ENCODE peak calls at places on chromosomes 4 and X, in ten cellular contexts. N is fibroblast of mammary gland, Z is germinal center, K is M059J, P is C1 segment of cervical spinal cord, X is HEK293T, J is NCI-H510A, M is globus pallidus, L is right lobe of liver, D is KG1. T is an unnamed sample.

GRCh38 chr4:184907216-184907615 is 81.4 kb upstream of the ACSL1 start:
- DNase-seq in P (no peak), N (no peak), M (no peak), J (no peak), K (no peak), X (no peak), D (no peak), L (no peak), Z (no peak), T (no peak)

GRCh38 chr4:76716020-76716419 is 181.9 kb downstream of the SOWAHB start:
- DNase-seq in Z (no peak), X (no peak), D (no peak), M (no peak), K (no peak), L (no peak), J (no peak), P (no peak), N (no peak), T (no peak)

GRCh38 chr4:182604953-182605352 is 312.2 kb downstream of the DCTD start:
- DNase-seq in N (peak), Z (no peak), J (no peak), X (no peak), D (no peak), L (no peak), M (no peak), K (no peak), P (no peak), T (peak)

GRCh38 chr4:92198711-92199110 is 105.1 kb upstream of the GRID2 start:
- DNase-seq in X (no peak), Z (no peak), L (no peak), M (no peak), N (peak), P (no peak), K (peak), D (no peak), J (no peak), T (peak)

GRCh38 chr4:76504613-76505465 is 69.8 kb downstream of the SHROOM3 start:
- DNase-seq in J (no peak), Z (peak), N (peak), P (no peak), X (peak), K (peak), D (peak), L (no peak), M (no peak), T (no peak)

GRCh38 chr4:102620697-102621497 is 119.7 kb downstream of the NFKB1 start:
- DNase-seq in Z (peak), J (no peak), X (peak), M (peak), D (no peak), L (no peak), P (no peak), K (peak), N (peak), T (no peak)

GRCh38 chr4:16293205-16293860 is 67.1 kb upstream of the TAPT1 start:
- DNase-seq in J (no peak), D (no peak), X (no peak), M (no peak), N (no peak), Z (no peak), K (no peak), P (no peak), L (no peak), T (no peak)

GRCh38 chr4:3254302-3255131 is 5.6 kb downstream of the MSANTD1 start:
- DNase-seq in X (no peak), D (no peak), K (no peak), P (no peak), J (no peak), L (no peak), M (no peak), Z (no peak), N (no peak), T (no peak)

GRCh38 chr4:22842360-22842759 is 149.6 kb downstream of the GBA3 start:
- DNase-seq in Z (no peak), M (peak), X (no peak), L (no peak), K (no peak), J (no peak), D (no peak), N (no peak), P (no peak), T (no peak)

GRCh38 chr4:124206779-124207605 is 505.5 kb downstream of the ANKRD50 start:
- DNase-seq in X (no peak), N (peak), M (no peak), L (no peak), J (no peak), Z (no peak), K (peak), D (no peak), P (no peak), T (no peak)

GRCh38 chr4:121728066-121728465 is 31.3 kb upstream of the ANXA5 start:
- DNase-seq in Z (no peak), P (no peak), M (no peak), N (peak), X (no peak), L (no peak), K (peak), D (no peak), J (no peak), T (peak)

GRCh38 chrX:8433296-8434094 is 31.1 kb upstream of the VCX3B start:
- DNase-seq in Z (no peak), K (peak), J (no peak), D (no peak), L (no peak), X (no peak), N (peak), P (no peak), M (no peak), T (no peak)

GRCh38 chr4:80189956-80190671 is 7.2 kb upstream of the PRDM8 start:
- DNase-seq in M (no peak), P (no peak), D (no peak), K (no peak), N (no peak), Z (no peak), J (no peak), L (no peak), X (no peak), T (no peak)

GRCh38 chr4:186701788-186702187 is 21.9 kb downstream of the FAT1 start:
- DNase-seq in M (no peak), K (no peak), P (no peak), Z (no peak), D (no peak), X (no peak), N (no peak), L (no peak), J (no peak), T (no peak)

GRCh38 chr4:113878718-113879117 is 100.7 kb downstream of the ARSJ start:
- DNase-seq in J (no peak), D (no peak), L (no peak), K (peak), Z (no peak), X (peak), N (peak), M (no peak), P (no peak), T (peak)

GRCh38 chr4:47972181-47972580 is 44.3 kb downstream of the CNGA1 start:
- DNase-seq in D (no peak), M (peak), X (no peak), Z (no peak), P (no peak), N (no peak), K (no peak), J (no peak), L (no peak), T (no peak)

GRCh38 chr4:41757521-41758156 is 9.1 kb upstream of the PHOX2B start:
- DNase-seq in J (no peak), K (peak), X (no peak), P (no peak), Z (no peak), M (no peak), N (no peak), L (no peak), D (no peak), T (no peak)

GRCh38 chrX:110173192-110174175 is 144.4 kb downstream of the AMMECR1 start:
- DNase-seq in P (no peak), D (no peak), J (no peak), X (no peak), N (peak), K (peak), M (no peak), L (no peak), Z (no peak), T (no peak)

GRCh38 chr4:1683371-1683902 is 676 bp downstream of the FAM53A start:
- DNase-seq in J (no peak), N (peak), Z (peak), M (peak), K (peak), D (no peak), L (no peak), X (no peak), P (no peak), T (peak)

GRCh38 chrX:15151267-15152196 is 118.4 kb downstream of the ASB9 start:
- DNase-seq in X (no peak), D (no peak), K (peak), Z (peak), J (no peak), N (no peak), P (no peak), L (no peak), M (no peak), T (no peak)

GRCh38 chrX:12581546-12581945 is 209.7 kb upstream of the PRPS2 start:
- DNase-seq in X (no peak), J (no peak), K (peak), L (no peak), P (no peak), D (no peak), M (no peak), N (no peak), Z (no peak), T (no peak)

GRCh38 chr4:112908511-112908910 is 140.9 kb upstream of the ANK2 start:
- DNase-seq in X (no peak), J (no peak), P (no peak), Z (no peak), L (no peak), K (peak), D (no peak), M (no peak), N (peak), T (no peak)

GRCh38 chr4:8690811-8691775 is 98.5 kb downstream of the CPZ start:
- DNase-seq in P (no peak), X (no peak), N (no peak), M (no peak), K (no peak), Z (no peak), J (no peak), L (no peak), D (no peak), T (no peak)

GRCh38 chrX:134753185-134754008 is 95.1 kb upstream of the PLAC1 start:
- DNase-seq in J (no peak), X (peak), K (peak), M (no peak), L (no peak), P (no peak), N (peak), D (no peak), Z (no peak), T (no peak)